ENCODE peak calls at places on chromosomes 7 and 10, in seven cellular contexts. P is K562, R is A549, Y is Right ventricle myocardium inferior, V is lower lobe of right lung, I is body of pancreas, O is PC-3. C is an unnamed sample.

GRCh38 chr10:101848894-101849351 is 5.3 kb upstream of the KCNIP2 start:
- ATAC-seq in P (no peak), R (no peak), Y (no peak), V (peak), I (no peak), O (peak), C (no peak)

GRCh38 chr7:19362099-19362498 is 216.9 kb upstream of the FERD3L start:
- ATAC-seq in P (no peak), R (no peak), Y (no peak), V (no peak), I (no peak), O (peak), C (no peak)

GRCh38 chr10:119970107-119970506 is 77.6 kb downstream of the SEC23IP start:
- ATAC-seq in P (no peak), R (no peak), Y (no peak), V (no peak), I (no peak), O (no peak), C (no peak)

GRCh38 chr10:112159469-112159868 is 24.1 kb downstream of the GPAM start:
- ATAC-seq in P (no peak), R (no peak), Y (no peak), V (no peak), I (no peak), O (no peak), C (no peak)

GRCh38 chr10:99619851-99620712 is at the start of gene SLC25A28:
- ATAC-seq in P (no peak), R (no peak), Y (peak), V (no peak), I (peak), O (peak), C (peak)

GRCh38 chr10:38043516-38043915 is 33.0 kb downstream of the ZNF33A start:
- ATAC-seq in P (no peak), R (no peak), Y (no peak), V (no peak), I (no peak), O (no peak), C (no peak)

GRCh38 chr10:37654466-37654865 is 202.9 kb downstream of the ZNF248 start:
- ATAC-seq in P (no peak), R (no peak), Y (no peak), V (no peak), I (no peak), O (peak), C (no peak)

GRCh38 chr10:17353568-17353967 is 100.8 kb downstream of the ST8SIA6 start:
- ATAC-seq in P (no peak), R (no peak), Y (no peak), V (no peak), I (no peak), O (peak), C (no peak)

GRCh38 chr7:25288536-25289283 is 60.4 kb upstream of the NPVF start:
- ATAC-seq in P (no peak), R (no peak), Y (peak), V (no peak), I (no peak), O (no peak), C (peak)

GRCh38 chr10:125599194-125599593 is 83.8 kb downstream of the TEX36 start:
- ATAC-seq in P (no peak), R (no peak), Y (no peak), V (no peak), I (no peak), O (no peak), C (no peak)

GRCh38 chr10:3666525-3667302 is 118.3 kb downstream of the KLF6 start:
- ATAC-seq in P (no peak), R (no peak), Y (no peak), V (peak), I (no peak), O (no peak), C (no peak)

GRCh38 chr10:106619353-106619752 is 545.2 kb downstream of the SORCS1 start:
- ATAC-seq in P (no peak), R (no peak), Y (peak), V (no peak), I (no peak), O (no peak), C (peak)

GRCh38 chr7:8131694-8132605 is 130.0 kb downstream of the ICA1 start:
- ATAC-seq in P (peak), R (no peak), Y (no peak), V (peak), I (no peak), O (no peak), C (no peak)

GRCh38 chr10:8803992-8804391 is 749.5 kb downstream of the GATA3 start:
- ATAC-seq in P (no peak), R (no peak), Y (no peak), V (no peak), I (no peak), O (no peak), C (no peak)

GRCh38 chr10:13346280-13346819 is 1.7 kb downstream of the SEPHS1 start:
- ATAC-seq in P (no peak), R (no peak), Y (no peak), V (no peak), I (no peak), O (no peak), C (no peak)

GRCh38 chr7:20412023-20412422 is 81.3 kb downstream of the ITGB8 start:
- ATAC-seq in P (no peak), R (no peak), Y (no peak), V (no peak), I (no peak), O (no peak), C (no peak)

GRCh38 chr10:45386657-45387056 is 12.6 kb downstream of the ALOX5 start:
- ATAC-seq in P (peak), R (no peak), Y (no peak), V (no peak), I (no peak), O (no peak), C (no peak)